ENCODE peak calls at places on chromosome X, in nine cellular contexts. One of them, this sample, is unnamed.

GRCh38 chrX:106220177-106220576 is 52.1 kb downstream of the PWWP3B start:
- DNase-seq in fibroblast of lung: no peak
- DNase-seq in A673: no peak
- DNase-seq in fibroblast of pulmonary artery: peak
- DNase-seq in transverse colon: no peak
- DNase-seq in AG04450: no peak
- DNase-seq in endodermal cell: no peak
- DNase-seq in AG04449: no peak
- DNase-seq in heart left ventricle: no peak
- DNase-seq in this sample: no peak

GRCh38 chrX:8090482-8090881 is 80.6 kb downstream of the VCX2 start:
- DNase-seq in fibroblast of lung: no peak
- DNase-seq in A673: no peak
- DNase-seq in fibroblast of pulmonary artery: no peak
- DNase-seq in transverse colon: no peak
- DNase-seq in AG04450: no peak
- DNase-seq in endodermal cell: no peak
- DNase-seq in AG04449: no peak
- DNase-seq in heart left ventricle: no peak
- DNase-seq in this sample: no peak

GRCh38 chrX:123993326-123993725 is 31.8 kb downstream of the STAG2 start:
- DNase-seq in fibroblast of lung: peak
- DNase-seq in A673: no peak
- DNase-seq in fibroblast of pulmonary artery: peak
- DNase-seq in transverse colon: no peak
- DNase-seq in AG04450: peak
- DNase-seq in endodermal cell: no peak
- DNase-seq in AG04449: peak
- DNase-seq in heart left ventricle: no peak
- DNase-seq in this sample: no peak

GRCh38 chrX:110691446-110691845 is 104.2 kb downstream of the CHRDL1 start:
- DNase-seq in fibroblast of lung: no peak
- DNase-seq in A673: no peak
- DNase-seq in fibroblast of pulmonary artery: no peak
- DNase-seq in transverse colon: no peak
- DNase-seq in AG04450: no peak
- DNase-seq in endodermal cell: no peak
- DNase-seq in AG04449: no peak
- DNase-seq in heart left ventricle: no peak
- DNase-seq in this sample: no peak

GRCh38 chrX:16155586-16155985 is 11.7 kb upstream of the MAGEB17 start:
- DNase-seq in fibroblast of lung: no peak
- DNase-seq in A673: no peak
- DNase-seq in fibroblast of pulmonary artery: no peak
- DNase-seq in transverse colon: no peak
- DNase-seq in AG04450: no peak
- DNase-seq in endodermal cell: no peak
- DNase-seq in AG04449: no peak
- DNase-seq in heart left ventricle: no peak
- DNase-seq in this sample: no peak

GRCh38 chrX:44264936-44265335 is 78.5 kb downstream of the EFHC2 start:
- DNase-seq in fibroblast of lung: no peak
- DNase-seq in A673: no peak
- DNase-seq in fibroblast of pulmonary artery: no peak
- DNase-seq in transverse colon: no peak
- DNase-seq in AG04450: no peak
- DNase-seq in endodermal cell: no peak
- DNase-seq in AG04449: no peak
- DNase-seq in heart left ventricle: no peak
- DNase-seq in this sample: no peak

GRCh38 chrX:76555816-76556215 is 128.3 kb downstream of the MAGEE1 start:
- DNase-seq in fibroblast of lung: peak
- DNase-seq in A673: peak
- DNase-seq in fibroblast of pulmonary artery: peak
- DNase-seq in transverse colon: no peak
- DNase-seq in AG04450: no peak
- DNase-seq in endodermal cell: peak
- DNase-seq in AG04449: no peak
- DNase-seq in heart left ventricle: no peak
- DNase-seq in this sample: no peak

GRCh38 chrX:43961699-43962098 is 11.5 kb downstream of the NDP start:
- DNase-seq in fibroblast of lung: no peak
- DNase-seq in A673: peak
- DNase-seq in fibroblast of pulmonary artery: no peak
- DNase-seq in transverse colon: no peak
- DNase-seq in AG04450: no peak
- DNase-seq in endodermal cell: no peak
- DNase-seq in AG04449: no peak
- DNase-seq in heart left ventricle: no peak
- DNase-seq in this sample: no peak

GRCh38 chrX:3815896-3816664 is 102.6 kb upstream of the PRKX start:
- DNase-seq in fibroblast of lung: peak
- DNase-seq in A673: peak
- DNase-seq in fibroblast of pulmonary artery: peak
- DNase-seq in transverse colon: peak
- DNase-seq in AG04450: no peak
- DNase-seq in endodermal cell: peak
- DNase-seq in AG04449: no peak
- DNase-seq in heart left ventricle: peak
- DNase-seq in this sample: peak

DNA sequence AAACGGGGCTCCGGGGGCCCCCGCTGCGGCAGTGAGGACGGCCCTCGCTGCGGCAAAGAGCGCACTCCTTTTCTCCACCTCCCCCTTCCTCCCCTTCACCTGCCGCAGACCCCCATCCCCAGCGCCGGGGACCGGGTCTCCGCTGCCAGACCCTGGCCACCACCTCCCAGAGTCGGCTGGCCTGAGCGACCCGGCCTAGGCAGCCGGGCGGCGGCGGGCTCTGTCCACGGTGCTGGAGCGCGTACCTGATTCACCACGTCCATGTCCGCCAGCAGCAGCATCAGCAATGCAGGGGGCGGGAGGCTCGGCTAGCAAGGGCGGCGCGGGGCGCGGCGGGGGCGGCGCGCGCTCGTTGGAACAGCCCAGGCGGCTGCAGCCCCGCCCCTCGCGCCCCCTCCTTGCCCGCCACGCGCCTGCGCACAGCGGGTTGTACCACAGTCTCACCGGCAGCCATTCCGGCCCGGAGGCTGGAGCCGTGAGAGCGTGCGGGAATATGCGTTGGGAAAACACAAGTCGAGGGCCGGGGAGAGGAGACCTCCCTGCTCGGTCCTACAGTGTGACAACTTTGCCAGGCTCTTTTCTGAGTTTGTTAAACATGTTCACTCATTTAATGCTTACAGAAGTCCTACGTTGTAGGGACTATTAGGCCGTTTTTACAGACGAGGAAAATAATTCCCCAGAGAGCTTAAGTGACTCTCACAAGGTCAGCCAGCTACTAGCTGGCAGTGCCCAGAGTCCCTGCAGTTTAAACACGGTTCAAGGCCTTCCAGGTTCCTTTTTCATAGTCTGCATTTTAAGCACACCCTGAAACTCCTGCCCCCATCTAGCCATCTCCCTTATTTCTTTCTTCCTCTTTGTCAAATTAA is at the start of gene SYP:
- DNase-seq in fibroblast of lung: peak
- DNase-seq in A673: peak
- DNase-seq in fibroblast of pulmonary artery: peak
- DNase-seq in transverse colon: peak
- DNase-seq in AG04450: peak
- DNase-seq in endodermal cell: peak
- DNase-seq in AG04449: no peak
- DNase-seq in heart left ventricle: peak
- DNase-seq in this sample: peak
- H3K4me3 ChIP-seq in fibroblast of lung: no peak
- H3K4me3 ChIP-seq in A673: peak
- H3K4me3 ChIP-seq in fibroblast of pulmonary artery: peak
- H3K4me3 ChIP-seq in transverse colon: peak
- H3K4me3 ChIP-seq in AG04450: peak
- H3K4me3 ChIP-seq in endodermal cell: no peak
- H3K4me3 ChIP-seq in AG04449: peak
- H3K4me3 ChIP-seq in heart left ventricle: peak
- H3K4me3 ChIP-seq in this sample: no peak

DNA sequence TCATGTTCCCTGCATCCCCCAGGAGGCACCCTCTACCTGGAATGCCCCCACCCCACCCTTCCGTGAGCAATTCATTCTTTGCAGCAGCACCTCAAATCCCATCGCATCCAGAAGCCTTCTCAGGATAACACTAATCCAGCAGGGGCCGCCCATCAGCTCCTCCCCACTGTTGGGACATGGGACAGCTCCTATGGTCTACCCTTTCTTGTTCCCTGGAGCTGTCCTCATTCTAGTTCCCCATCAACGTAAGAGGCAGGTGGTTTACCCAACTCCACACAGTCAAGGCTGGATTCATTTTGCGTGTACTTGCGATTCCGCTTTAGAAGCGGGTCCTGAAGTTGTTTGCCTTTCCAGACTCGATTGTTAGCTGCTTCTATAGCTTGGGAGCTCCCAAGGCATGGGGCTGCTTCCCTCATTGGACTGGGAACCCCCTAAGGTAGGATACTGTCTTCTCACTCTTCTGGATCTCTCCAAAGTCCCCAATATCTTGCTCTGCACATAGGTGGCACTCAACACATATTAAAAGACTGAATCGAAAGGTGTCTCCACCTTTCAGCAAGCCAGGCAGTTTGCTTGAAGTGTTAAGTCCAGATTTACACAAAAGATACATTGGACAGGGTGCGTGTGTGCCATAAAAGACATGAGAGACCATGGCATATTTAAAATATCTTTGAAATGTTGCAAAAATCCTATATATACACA is 942 bp upstream of the APLN start:
- DNase-seq in fibroblast of lung: no peak
- DNase-seq in A673: peak
- DNase-seq in fibroblast of pulmonary artery: no peak
- DNase-seq in transverse colon: no peak
- DNase-seq in AG04450: no peak
- DNase-seq in endodermal cell: peak
- DNase-seq in AG04449: no peak
- DNase-seq in heart left ventricle: no peak
- DNase-seq in this sample: no peak
- TF ChIP-seq CTCF in fibroblast of lung: peak
- TF ChIP-seq CTCF in A673: no peak
- TF ChIP-seq CTCF in fibroblast of pulmonary artery: no peak
- TF ChIP-seq CTCF in transverse colon: no peak
- TF ChIP-seq CTCF in AG04450: no peak
- TF ChIP-seq CTCF in endodermal cell: no peak
- TF ChIP-seq CTCF in AG04449: no peak
- TF ChIP-seq CTCF in heart left ventricle: no peak
- TF ChIP-seq CTCF in this sample: no peak

DNA sequence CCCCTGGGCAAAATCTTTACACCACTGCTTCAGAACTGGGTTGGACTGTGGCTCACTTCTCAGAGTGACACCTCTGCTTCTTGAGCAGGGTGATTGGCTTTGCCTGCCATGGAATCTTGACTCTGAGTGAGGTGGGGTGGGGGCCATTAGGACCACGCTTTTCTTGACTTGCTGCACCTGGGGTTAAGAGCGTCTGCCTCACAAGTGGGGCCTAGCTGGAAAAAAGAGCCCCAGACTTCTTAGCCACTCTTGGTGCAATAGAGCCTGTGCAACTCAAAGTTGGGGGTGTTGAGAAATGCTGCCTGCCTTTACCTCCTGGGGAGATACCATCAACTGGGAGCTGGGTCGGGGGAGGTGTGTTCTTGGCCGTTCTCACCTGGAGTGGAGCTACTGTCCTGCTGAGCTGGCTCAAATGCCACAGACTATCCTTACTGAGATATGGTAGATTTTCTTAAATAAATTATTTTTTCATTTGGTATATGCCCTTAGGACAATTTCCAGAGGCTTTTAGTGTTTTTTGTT is 23.5 kb downstream of the USP9X start:
- DNase-seq in fibroblast of lung: no peak
- DNase-seq in A673: no peak
- DNase-seq in fibroblast of pulmonary artery: no peak
- DNase-seq in transverse colon: no peak
- DNase-seq in AG04450: no peak
- DNase-seq in endodermal cell: peak
- DNase-seq in AG04449: no peak
- DNase-seq in heart left ventricle: no peak
- DNase-seq in this sample: no peak
- H3K4me3 ChIP-seq in fibroblast of lung: no peak
- H3K4me3 ChIP-seq in A673: no peak
- H3K4me3 ChIP-seq in fibroblast of pulmonary artery: no peak
- H3K4me3 ChIP-seq in transverse colon: no peak
- H3K4me3 ChIP-seq in AG04450: no peak
- H3K4me3 ChIP-seq in endodermal cell: peak
- H3K4me3 ChIP-seq in AG04449: no peak
- H3K4me3 ChIP-seq in heart left ventricle: no peak
- H3K4me3 ChIP-seq in this sample: no peak

GRCh38 chrX:30196322-30196721 is 19.0 kb upstream of the MAGEB2 start:
- DNase-seq in fibroblast of lung: peak
- DNase-seq in A673: peak
- DNase-seq in fibroblast of pulmonary artery: peak
- DNase-seq in transverse colon: no peak
- DNase-seq in AG04450: no peak
- DNase-seq in endodermal cell: peak
- DNase-seq in AG04449: no peak
- DNase-seq in heart left ventricle: no peak
- DNase-seq in this sample: no peak
- TF ChIP-seq CTCF in fibroblast of lung: no peak
- TF ChIP-seq CTCF in A673: peak
- TF ChIP-seq CTCF in fibroblast of pulmonary artery: peak
- TF ChIP-seq CTCF in transverse colon: no peak
- TF ChIP-seq CTCF in AG04450: no peak
- TF ChIP-seq CTCF in endodermal cell: peak
- TF ChIP-seq CTCF in AG04449: no peak
- TF ChIP-seq CTCF in heart left ventricle: no peak
- TF ChIP-seq CTCF in this sample: no peak